ENCODE peak calls at places on chromosomes 2 and 18, in eight cellular contexts. K is central memory CD4-positive, alpha-beta T cell; T is T-cell; Z is uterus; I is GOT3; Y is stimulated activated CD8-positive, alpha-beta memory T cell treated with anti-CD3 and anti-CD28 coated beads, Interleukin-15, amount 100 ng/mL, for 24 hours; A is left lung; J is left cardiac atrium. F is an unnamed sample.

GRCh38 chr2:207115715-207116364 is 49.9 kb downstream of the KLF7 start:
- DNase-seq in K (no peak), T (no peak), Z (peak; percentile 31), I (no peak), Y (no peak), A (no peak), J (no peak), F (no peak)

GRCh38 chr2:234241656-234242445 is 191.3 kb downstream of the SPP2 start:
- DNase-seq in K (no peak), T (no peak), Z (no peak), I (no peak), Y (no peak), A (no peak), J (no peak), F (no peak)

GRCh38 chr2:109317471-109318090 is 188.6 kb downstream of the SH3RF3 start:
- DNase-seq in K (no peak), T (no peak), Z (no peak), I (no peak), Y (no peak), A (no peak), J (no peak), F (no peak)

GRCh38 chr18:31401156-31402025 is 24.8 kb downstream of the DSG4 start:
- DNase-seq in K (no peak), T (no peak), Z (no peak), I (no peak), Y (no peak), A (no peak), J (no peak), F (peak; percentile 86)

GRCh38 chr2:221501883-221502269 is 70.2 kb downstream of the EPHA4 start:
- DNase-seq in K (no peak), T (no peak), Z (no peak), I (no peak), Y (no peak), A (no peak), J (no peak), F (no peak)

GRCh38 chr18:73784853-73785252 is 362.8 kb downstream of the FBXO15 start:
- DNase-seq in K (no peak), T (no peak), Z (no peak), I (no peak), Y (no peak), A (no peak), J (no peak), F (no peak)

GRCh38 chr2:118835739-118836410 is 11.6 kb downstream of the EN1 start:
- DNase-seq in K (no peak), T (no peak), Z (no peak), I (no peak), Y (no peak), A (no peak), J (no peak), F (no peak)

GRCh38 chr2:111119847-111120252 is 864 bp upstream of the BCL2L11 start:
- DNase-seq in K (peak; percentile 1), T (no peak), Z (no peak), I (no peak), Y (no peak), A (no peak), J (no peak), F (no peak)

GRCh38 chr2:146388757-146389156 is 1456.1 kb upstream of the ACVR2A start:
- DNase-seq in K (no peak), T (no peak), Z (no peak), I (no peak), Y (no peak), A (no peak), J (no peak), F (peak; percentile 13)

GRCh38 chr2:64799592-64800252 is 146.0 kb upstream of the SERTAD2 start:
- DNase-seq in K (no peak), T (no peak), Z (no peak), I (no peak), Y (no peak), A (no peak), J (no peak), F (peak; percentile 78)

GRCh38 chr2:200862532-200863000 is 1.9 kb downstream of the CLK1 start:
- DNase-seq in K (peak; percentile 76), T (peak; percentile 73), Z (no peak), I (no peak), Y (no peak), A (no peak), J (no peak), F (peak; percentile 45)

GRCh38 chr2:238928520-238929241 is 80.8 kb downstream of the TWIST2 start:
- DNase-seq in K (no peak), T (no peak), Z (peak; percentile 21), I (no peak), Y (no peak), A (no peak), J (peak; percentile 15), F (no peak)

GRCh38 chr18:8801263-8801901 is 96.0 kb downstream of the MTCL1 start:
- DNase-seq in K (no peak), T (no peak), Z (no peak), I (no peak), Y (no peak), A (no peak), J (no peak), F (no peak)

GRCh38 chr2:159093496-159093895 is 125.1 kb downstream of the TANC1 start:
- DNase-seq in K (no peak), T (no peak), Z (no peak), I (no peak), Y (no peak), A (no peak), J (no peak), F (peak; percentile 60)

GRCh38 chr2:16908671-16909070 is 243.0 kb upstream of the CYRIA start:
- DNase-seq in K (no peak), T (no peak), Z (no peak), I (no peak), Y (no peak), A (no peak), J (no peak), F (no peak)

GRCh38 chr2:191376981-191377629 is 131.9 kb downstream of the MYO1B start:
- DNase-seq in K (no peak), T (no peak), Z (peak; percentile 73), I (peak; percentile 6), Y (no peak), A (no peak), J (peak; percentile 72), F (peak; percentile 83)

GRCh38 chr18:78784861-78785260 is 194.8 kb upstream of the SALL3 start:
- DNase-seq in K (no peak), T (no peak), Z (no peak), I (no peak), Y (no peak), A (peak; percentile 53), J (no peak), F (no peak)

GRCh38 chr2:5740853-5741252 is 48.7 kb downstream of the SOX11 start:
- DNase-seq in K (no peak), T (no peak), Z (no peak), I (no peak), Y (no peak), A (no peak), J (no peak), F (no peak)

GRCh38 chr2:188949046-188949818 is 24.9 kb upstream of the COL3A1 start:
- DNase-seq in K (no peak), T (no peak), Z (no peak), I (no peak), Y (no peak), A (peak; percentile 68), J (no peak), F (no peak)

GRCh38 chr2:131037398-131038257 is 55.6 kb downstream of the FAM168B start:
- DNase-seq in K (no peak), T (no peak), Z (no peak), I (no peak), Y (no peak), A (no peak), J (no peak), F (no peak)

GRCh38 chr2:96407919-96408550 is 72.5 kb downstream of the NCAPH start:
- DNase-seq in K (no peak), T (no peak), Z (no peak), I (no peak), Y (no peak), A (no peak), J (no peak), F (no peak)

GRCh38 chr2:181667234-181667633 is 10.3 kb upstream of the CERKL start:
- DNase-seq in K (no peak), T (no peak), Z (no peak), I (no peak), Y (no peak), A (no peak), J (no peak), F (no peak)

GRCh38 chr18:48488388-48488850 is 50.4 kb upstream of the CTIF start:
- DNase-seq in K (no peak), T (no peak), Z (peak; percentile 40), I (peak; percentile 5), Y (no peak), A (no peak), J (peak; percentile 91), F (peak; percentile 63)

GRCh38 chr2:179021258-179021657 is 28.7 kb downstream of the CCDC141 start:
- DNase-seq in K (no peak), T (no peak), Z (no peak), I (no peak), Y (no peak), A (no peak), J (no peak), F (no peak)

GRCh38 chr2:2763998-2764355 is 432.9 kb upstream of the MYT1L start:
- DNase-seq in K (no peak), T (no peak), Z (no peak), I (no peak), Y (no peak), A (no peak), J (no peak), F (no peak)

GRCh38 chr2:135052997-135053474 is 944 bp downstream of the RAB3GAP1 start:
- DNase-seq in K (peak; percentile 32), T (no peak), Z (no peak), I (no peak), Y (no peak), A (no peak), J (no peak), F (no peak)

GRCh38 chr2:22894761-22895160 is 490.2 kb upstream of the KLHL29 start:
- DNase-seq in K (no peak), T (no peak), Z (no peak), I (no peak), Y (no peak), A (no peak), J (no peak), F (no peak)

GRCh38 chr2:240237609-240238151 is 97.2 kb upstream of the OTOS start:
- DNase-seq in K (no peak), T (no peak), Z (no peak), I (no peak), Y (no peak), A (no peak), J (no peak), F (no peak)

GRCh38 chr2:134988994-134989605 is 58.1 kb downstream of the MAP3K19 start:
- DNase-seq in K (peak; percentile 14), T (no peak), Z (no peak), I (no peak), Y (no peak), A (no peak), J (no peak), F (peak; percentile 52)

GRCh38 chr2:147122944-147123343 is 721.9 kb upstream of the ACVR2A start:
- DNase-seq in K (no peak), T (no peak), Z (no peak), I (no peak), Y (no peak), A (no peak), J (no peak), F (no peak)

GRCh38 chr2:29966256-29966655 is 44.9 kb upstream of the ALK start:
- DNase-seq in K (no peak), T (no peak), Z (no peak), I (no peak), Y (no peak), A (no peak), J (no peak), F (peak; percentile 41)

GRCh38 chr2:235543126-235543750 is 49.4 kb downstream of the AGAP1 start:
- DNase-seq in K (no peak), T (no peak), Z (no peak), I (no peak), Y (no peak), A (no peak), J (no peak), F (no peak)

GRCh38 chr2:9315280-9315847 is 108.0 kb downstream of the ITGB1BP1 start:
- DNase-seq in K (no peak), T (no peak), Z (no peak), I (no peak), Y (no peak), A (no peak), J (no peak), F (no peak)

GRCh38 chr18:58496937-58497336 is 132.0 kb downstream of the ALPK2 start:
- DNase-seq in K (no peak), T (no peak), Z (no peak), I (no peak), Y (no peak), A (no peak), J (no peak), F (peak; percentile 6)

F was measured in HT-29.